ENCODE peak calls at places on chromosomes 6 and 20, in eight cellular contexts. Q, O, R, S, L, A, M and B are unnamed samples.

GRCh38 chr6:88538130-88538706 is 372.1 kb upstream of the CNR1 start:
- DNase-seq in L (no peak), M (no peak), R (no peak), S (no peak), O (peak; percentile 33), A (no peak), Q (peak; percentile 13), B (no peak)

GRCh38 chr6:14396826-14397517 is 279.4 kb downstream of the CD83 start:
- DNase-seq in R (no peak), M (no peak), A (no peak), Q (peak; percentile 18), L (no peak), S (peak; percentile 26), O (peak; percentile 82), B (no peak)

GRCh38 chr6:139373154-139373927 is 1.1 kb downstream of the CITED2 start:
- DNase-seq in O (no peak), R (peak; percentile 61), A (peak; percentile 83), L (no peak), M (no peak), Q (peak; percentile 49), S (peak; percentile 74), B (peak; percentile 66)

GRCh38 chr20:38827770-38828281 is 22.3 kb downstream of the PPP1R16B start:
- DNase-seq in L (peak; percentile 34), S (no peak), M (no peak), O (no peak), Q (no peak), A (no peak), R (peak; percentile 98), B (no peak)

GRCh38 chr6:169577974-169578373 is 123.9 kb downstream of the WDR27 start:
- DNase-seq in Q (no peak), M (no peak), A (no peak), S (no peak), L (no peak), O (no peak), R (peak; percentile 28), B (no peak)

GRCh38 chr20:33038243-33038642 is 6.8 kb downstream of the BPIFB6 start:
- DNase-seq in S (no peak), Q (no peak), O (no peak), M (no peak), R (no peak), A (no peak), L (no peak), B (no peak)

GRCh38 chr6:5636210-5637030 is 370.3 kb downstream of the NRN1 start:
- DNase-seq in S (no peak), M (no peak), A (no peak), R (no peak), Q (no peak), O (no peak), L (no peak), B (no peak)

GRCh38 chr6:39590994-39591393 is 134.2 kb downstream of the KIF6 start:
- DNase-seq in O (no peak), A (no peak), R (no peak), Q (no peak), S (no peak), L (no peak), M (no peak), B (no peak)

GRCh38 chr6:50457351-50457750 is 256.0 kb upstream of the TFAP2D start:
- DNase-seq in S (no peak), M (no peak), L (no peak), R (no peak), Q (no peak), O (no peak), A (no peak), B (no peak)

GRCh38 chr6:6248651-6249050 is 71.8 kb downstream of the F13A1 start:
- DNase-seq in S (no peak), Q (no peak), R (no peak), L (no peak), O (no peak), M (no peak), A (no peak), B (no peak)

GRCh38 chr6:147227770-147228320 is 23.6 kb downstream of the STXBP5 start:
- DNase-seq in S (no peak), L (no peak), O (no peak), R (no peak), M (no peak), A (no peak), Q (no peak), B (no peak)

DNA sequence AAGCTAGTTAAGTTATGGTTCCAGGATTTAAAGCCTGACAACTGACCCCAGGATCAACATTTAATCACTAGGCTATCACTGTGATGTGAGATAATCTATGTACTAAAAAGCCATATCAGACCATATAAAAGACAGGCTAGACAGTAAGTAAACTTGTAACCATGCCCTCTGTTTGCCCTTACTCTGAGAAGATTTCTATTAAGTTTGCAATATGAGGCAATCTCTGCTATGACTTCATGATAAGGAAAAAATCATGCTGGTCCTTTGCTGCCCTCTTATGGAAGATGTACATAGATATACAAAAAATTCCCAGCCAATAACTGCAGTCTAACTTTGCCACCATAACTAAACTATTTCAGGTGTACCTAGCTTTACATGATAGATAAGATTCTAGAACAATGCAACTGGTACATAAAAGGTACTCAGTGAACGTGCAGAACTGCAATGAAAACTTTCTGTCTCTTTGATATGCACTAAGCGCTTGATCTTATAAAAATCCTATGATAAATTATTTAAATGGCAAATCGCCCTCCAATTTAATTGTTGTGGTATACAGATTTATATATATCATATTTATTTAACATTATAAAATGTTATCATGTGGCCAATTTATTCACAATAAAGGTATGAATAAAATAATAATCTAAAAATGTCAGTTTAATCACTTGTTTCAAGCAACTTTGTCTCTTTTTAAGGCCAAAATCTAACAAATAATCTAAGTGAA is 70.5 kb downstream of the FAM217A start:
- DNase-seq in R (peak; percentile 76), A (no peak), O (no peak), L (no peak), S (no peak), Q (peak; percentile 38), M (peak; percentile 56), B (no peak)
- TF ChIP-seq POLR2AphosphoS5 in R (no peak), A (no peak), O (no peak), L (no peak), S (no peak), Q (no peak), M (no peak), B (no peak)

GRCh38 chr6:79630883-79631799 is at the start of gene SH3BGRL2:
- DNase-seq in Q (peak; percentile 89), O (peak; percentile 33), L (no peak), S (peak; percentile 91), M (peak; percentile 46), A (peak; percentile 83), R (peak; percentile 81), B (peak; percentile 70)
- TF ChIP-seq POLR2A in Q (peak; percentile 78), O (peak; percentile 87), L (peak; percentile 58), S (peak; percentile 86), M (no peak), A (no peak), R (peak; percentile 49), B (no peak)

GRCh38 chr20:64255361-64256281 is at the start of gene PCMTD2:
- DNase-seq in M (peak; percentile 47), Q (peak; percentile 97), R (peak; percentile 89), A (peak; percentile 89), L (peak; percentile 82), S (peak; percentile 82), O (peak; percentile 46), B (peak; percentile 77)
- TF ChIP-seq POLR2AphosphoS5 in M (peak; percentile 82), Q (no peak), R (peak; percentile 66), A (no peak), L (no peak), S (no peak), O (peak; percentile 7), B (no peak)

GRCh38 chr20:47464380-47465101 is 37.1 kb upstream of the NCOA3 start:
- DNase-seq in M (peak; percentile 36), Q (no peak), A (peak; percentile 83), L (no peak), O (no peak), R (peak; percentile 94), S (peak; percentile 50), B (peak; percentile 40)

GRCh38 chr20:47466704-47467459 is 34.8 kb upstream of the NCOA3 start:
- DNase-seq in Q (no peak), S (no peak), A (no peak), R (no peak), M (no peak), L (no peak), O (no peak), B (no peak)

GRCh38 chr20:47465335-47466090 is 36.2 kb upstream of the NCOA3 start:
- DNase-seq in R (no peak), Q (peak; percentile 61), S (no peak), M (no peak), A (no peak), O (no peak), L (no peak), B (no peak)

GRCh38 chr20:47466193-47466592 is 35.5 kb upstream of the NCOA3 start:
- DNase-seq in M (no peak), S (no peak), O (no peak), L (no peak), R (no peak), Q (no peak), A (no peak), B (no peak)

DNA sequence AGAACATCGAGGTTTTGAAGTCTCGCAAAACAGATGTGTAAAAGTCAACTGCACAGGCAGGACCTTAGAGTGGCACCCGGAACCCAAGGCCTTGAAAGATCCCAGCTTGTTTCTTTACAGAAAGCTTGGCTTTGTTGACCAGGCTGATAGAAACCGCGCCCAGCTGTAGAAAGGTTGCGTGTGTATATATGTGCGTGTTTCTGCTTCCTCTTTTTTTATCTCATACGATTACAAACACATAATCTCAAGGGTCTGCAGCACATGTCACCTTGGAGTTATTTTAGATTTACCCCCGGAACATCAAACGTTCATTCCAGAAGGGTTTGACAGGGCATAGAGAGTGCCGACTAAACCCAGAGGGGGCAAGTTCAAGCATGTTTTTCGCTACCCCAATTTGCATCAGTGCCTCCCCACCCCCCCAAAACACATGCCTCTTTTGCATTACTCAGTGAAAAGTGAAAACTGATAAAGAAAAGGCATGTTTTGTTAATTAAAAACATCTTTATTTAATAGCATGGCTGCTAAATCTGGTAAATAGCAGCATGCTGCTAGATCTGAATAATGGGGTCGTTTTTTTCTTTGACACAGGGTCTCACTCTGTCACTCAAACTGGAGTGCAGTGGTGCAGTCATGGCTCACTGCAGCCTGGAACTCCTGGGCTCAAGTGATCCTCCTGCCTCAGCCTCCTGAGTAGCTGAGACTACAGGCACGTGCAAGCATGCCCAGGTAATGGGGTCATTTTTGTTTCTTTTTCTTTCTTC is 33.2 kb upstream of the NCOA3 start:
- DNase-seq in A (no peak), Q (peak; percentile 22), L (no peak), S (peak; percentile 59), O (no peak), R (no peak), M (no peak), B (no peak)
- TF ChIP-seq POLR2A in A (no peak), Q (no peak), L (no peak), S (no peak), O (no peak), R (no peak), M (no peak), B (no peak)